ENCODE peak calls at places on chromosomes 13 and 19, in ten cellular contexts. A is prostate gland; W is ovary; J is CD8-positive, alpha-beta T cell; O is uterus; R is astrocyte; I is psoas muscle; U is brain microvascular endothelial cell; Z is effector memory CD4-positive, alpha-beta T cell; T is heart right ventricle. M is an unnamed sample.

GRCh38 chr19:39845621-39846175 is 481 bp downstream of the FBL start:
- DNase-seq in A (no peak), W (no peak), J (no peak), O (no peak), R (no peak), I (no peak), U (no peak), Z (no peak), T (no peak), M (no peak)

GRCh38 chr13:25574437-25575426 is 203.0 kb downstream of the ATP8A2 start:
- DNase-seq in A (peak; percentile 88), W (peak; percentile 31), J (peak; percentile 73), O (peak; percentile 35), R (peak; percentile 62), I (peak; percentile 68), U (peak; percentile 89), Z (peak; percentile 20), T (peak; percentile 85), M (peak; percentile 79)

GRCh38 chr13:46641274-46642081 is 88.5 kb downstream of the LRCH1 start:
- DNase-seq in A (no peak), W (no peak), J (no peak), O (no peak), R (no peak), I (no peak), U (no peak), Z (no peak), T (peak; percentile 68), M (no peak)

GRCh38 chr13:100550433-100550832 is 38.2 kb downstream of the GGACT start:
- DNase-seq in A (no peak), W (no peak), J (no peak), O (peak; percentile 56), R (peak; percentile 72), I (peak; percentile 64), U (peak; percentile 53), Z (no peak), T (peak; percentile 23), M (no peak)

GRCh38 chr13:39692650-39693438 is 37.4 kb downstream of the COG6 start:
- DNase-seq in A (no peak), W (no peak), J (no peak), O (no peak), R (peak; percentile 6), I (no peak), U (no peak), Z (no peak), T (no peak), M (no peak)

GRCh38 chr13:87878706-87879105 is 207.5 kb downstream of the SLITRK5 start:
- DNase-seq in A (no peak), W (no peak), J (no peak), O (no peak), R (peak; percentile 26), I (no peak), U (no peak), Z (no peak), T (no peak), M (no peak)

GRCh38 chr19:8387688-8388611 is 2.2 kb upstream of the RAB11B start:
- DNase-seq in A (no peak), W (no peak), J (no peak), O (no peak), R (no peak), I (peak; percentile 15), U (no peak), Z (no peak), T (no peak), M (no peak)

GRCh38 chr13:76812971-76813691 is 73.1 kb downstream of the KCTD12 start:
- DNase-seq in A (no peak), W (no peak), J (no peak), O (peak; percentile 30), R (no peak), I (peak; percentile 68), U (no peak), Z (no peak), T (peak; percentile 77), M (no peak)

GRCh38 chr13:44368062-44368591 is 5.5 kb upstream of the SERP2 start:
- DNase-seq in A (no peak), W (no peak), J (no peak), O (no peak), R (peak; percentile 63), I (no peak), U (no peak), Z (no peak), T (no peak), M (no peak)

DNA sequence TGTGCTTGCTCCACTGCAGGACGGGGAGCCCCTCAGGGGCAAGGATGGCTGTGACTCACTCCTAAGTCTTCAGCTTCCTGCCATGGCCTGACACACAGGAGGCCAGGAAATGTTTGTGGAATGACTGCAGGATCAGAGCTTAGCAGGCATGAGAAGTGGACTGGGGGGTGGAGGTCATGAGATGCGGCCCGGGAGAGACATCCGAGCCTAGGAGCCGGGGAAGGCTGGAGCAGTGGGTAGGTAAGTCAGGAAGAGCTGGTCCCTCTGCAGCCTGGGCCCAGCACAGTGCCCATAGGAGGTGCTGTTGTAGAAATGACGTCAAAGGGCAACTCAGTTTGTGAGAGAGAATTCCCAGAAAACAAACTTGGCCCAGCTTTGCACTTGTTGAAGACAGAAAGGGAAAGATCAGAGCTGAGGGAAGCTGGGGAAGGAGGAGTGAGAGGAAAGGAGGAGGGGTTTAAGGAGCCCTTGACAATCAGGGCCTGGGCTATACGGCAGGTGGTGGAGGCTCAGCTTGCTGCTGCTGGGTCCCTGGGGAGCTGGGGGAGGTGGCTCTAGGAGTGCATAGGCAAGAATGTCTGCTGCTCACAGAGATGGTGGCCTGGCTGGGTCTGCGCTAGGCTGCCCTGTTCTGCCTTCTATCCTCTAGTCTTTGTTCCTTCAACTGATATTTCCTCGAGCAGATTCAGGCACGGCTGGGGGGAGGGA is 18.5 kb downstream of the POU2F2 start:
- DNase-seq in A (no peak), W (no peak), J (no peak), O (no peak), R (peak; percentile 97), I (peak; percentile 67), U (peak; percentile 96), Z (no peak), T (no peak), M (no peak)
- H3K27ac ChIP-seq in A (no peak overlapping the region), W (no peak overlapping the region), J (no peak overlapping the region), O (no peak overlapping the region), R (peak overlapping the region; percentile 87), I (peak overlapping the region; percentile 50), U (peak overlapping the region; percentile 71), Z (no peak overlapping the region), T (no peak overlapping the region), M (no peak overlapping the region)

GRCh38 chr19:47614559-47614958 is 5.6 kb downstream of the BICRA start:
- DNase-seq in A (no peak), W (no peak), J (no peak), O (no peak), R (no peak), I (no peak), U (no peak), Z (no peak), T (no peak), M (no peak)
- H3K27ac ChIP-seq in A (no peak overlapping the region), W (no peak overlapping the region), J (no peak overlapping the region), O (no peak overlapping the region), R (no peak overlapping the region), I (no peak overlapping the region), U (no peak overlapping the region), Z (no peak overlapping the region), T (no peak overlapping the region), M (no peak overlapping the region)

GRCh38 chr13:50535050-50535449 is 308.4 kb downstream of the DLEU7 start:
- DNase-seq in A (no peak), W (no peak), J (no peak), O (no peak), R (no peak), I (no peak), U (no peak), Z (no peak), T (no peak), M (no peak)

GRCh38 chr13:50537029-50537428 is 306.5 kb downstream of the DLEU7 start:
- DNase-seq in A (no peak), W (no peak), J (no peak), O (no peak), R (no peak), I (no peak), U (no peak), Z (no peak), T (no peak), M (no peak)

GRCh38 chr13:50527612-50528509 is 315.6 kb downstream of the DLEU7 start:
- DNase-seq in A (no peak), W (no peak), J (no peak), O (no peak), R (no peak), I (no peak), U (no peak), Z (no peak), T (no peak), M (no peak)

GRCh38 chr13:50529154-50529882 is 314.2 kb downstream of the DLEU7 start:
- DNase-seq in A (peak; percentile 76), W (peak; percentile 83), J (no peak), O (peak; percentile 80), R (peak; percentile 95), I (peak; percentile 90), U (peak; percentile 85), Z (no peak), T (peak; percentile 91), M (peak; percentile 84)

DNA sequence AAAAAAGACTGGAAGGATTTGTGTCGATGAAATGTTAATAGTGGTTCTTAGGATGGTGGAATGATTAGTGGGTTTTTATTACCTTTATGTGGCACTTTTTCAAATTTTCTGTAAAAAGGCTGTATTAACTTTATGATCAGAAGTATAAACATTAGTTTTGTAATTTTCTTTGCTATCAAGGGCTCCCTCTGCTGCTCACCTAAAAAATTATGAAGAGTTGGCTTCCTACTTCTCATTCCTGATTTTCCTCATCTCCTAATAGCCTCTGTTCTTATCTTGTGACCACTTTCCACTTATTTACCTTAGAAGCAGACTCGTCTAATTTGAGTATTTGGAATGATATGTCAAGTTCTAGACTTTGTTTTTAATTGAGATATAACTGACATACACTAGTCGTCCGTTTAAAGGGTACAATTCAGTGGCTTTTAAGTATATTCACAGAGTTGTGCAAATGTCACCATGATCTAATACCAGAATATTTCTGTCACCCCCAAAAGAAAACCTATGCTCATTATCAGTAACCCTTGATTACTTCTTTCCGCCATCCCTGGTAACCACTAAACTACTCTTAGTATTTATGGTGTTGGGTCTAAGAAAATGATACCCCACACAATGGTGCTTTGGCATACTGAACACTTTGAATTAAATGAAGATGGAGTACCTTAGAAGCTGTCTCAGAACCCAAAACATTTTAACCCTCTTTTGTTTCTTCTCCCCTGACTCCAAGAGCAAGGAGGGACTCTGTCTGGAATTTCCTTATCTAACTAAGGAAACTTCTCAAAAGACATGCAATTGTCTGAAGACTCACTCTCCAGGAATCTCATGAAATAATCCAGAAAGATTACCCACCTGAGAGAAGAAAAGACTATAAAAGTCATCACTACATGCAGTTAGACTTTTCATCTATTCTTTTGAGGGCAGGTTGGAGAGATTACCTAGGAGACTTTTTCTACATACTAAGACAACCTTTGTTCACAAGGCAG is 311.3 kb downstream of the DLEU7 start:
- DNase-seq in A (no peak), W (no peak), J (no peak), O (no peak), R (no peak), I (no peak), U (peak; percentile 29), Z (no peak), T (no peak), M (no peak)
- H3K27ac ChIP-seq in A (no peak overlapping the region), W (no peak overlapping the region), J (no peak overlapping the region), O (no peak overlapping the region), R (peak overlapping the region; percentile 43), I (no peak overlapping the region), U (no peak overlapping the region), Z (no peak overlapping the region), T (no peak overlapping the region), M (no peak overlapping the region)

DNA sequence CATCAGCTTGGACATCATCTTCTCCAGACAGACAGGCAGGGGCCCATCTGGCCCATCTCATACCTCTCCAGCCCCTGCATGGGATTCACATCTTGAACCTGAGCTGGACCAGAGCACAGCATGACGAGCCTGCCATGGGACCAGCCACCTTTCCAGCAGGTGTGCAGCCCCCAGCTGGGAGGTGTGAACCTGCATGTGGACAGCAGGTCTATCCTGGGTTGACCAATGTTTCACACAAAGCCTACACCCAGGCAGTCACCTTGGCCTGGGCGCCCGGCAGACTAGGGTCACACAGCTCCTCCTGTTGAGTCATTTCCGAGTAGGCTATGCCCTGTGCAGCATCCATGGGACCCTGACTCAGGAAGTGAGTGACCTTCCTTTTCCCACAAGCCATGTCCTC is 41.4 kb downstream of the MAU2 start:
- DNase-seq in A (no peak), W (no peak), J (no peak), O (no peak), R (no peak), I (no peak), U (no peak), Z (no peak), T (no peak), M (no peak)
- H3K27ac ChIP-seq in A (no peak overlapping the region), W (no peak overlapping the region), J (no peak overlapping the region), O (no peak overlapping the region), R (no peak overlapping the region), I (no peak overlapping the region), U (no peak overlapping the region), Z (no peak overlapping the region), T (no peak overlapping the region), M (no peak overlapping the region)